ENCODE peak calls at places on chromosomes 4 and X, in four cellular contexts. U is NCI-H187 treated with DMSO at 0.1 percent for 48 hours; A is COR-L47; O is CD4-positive, alpha-beta T cell. E is an unnamed sample.

GRCh38 chr4:106246441-106246840 is 69.6 kb downstream of the TBCK start:
- DNase-seq in U (no peak), A (no peak), O (no peak), E (no peak)

GRCh38 chrX:313546-313945 is 5.0 kb downstream of the GTPBP6 start:
- DNase-seq in U (no peak), A (no peak), O (no peak), E (no peak)

GRCh38 chrX:117969782-117970181 is 146.8 kb downstream of the KLHL13 start:
- DNase-seq in U (no peak), A (no peak), O (no peak), E (peak)

GRCh38 chr4:187184513-187184912 is 460.9 kb upstream of the FAT1 start:
- DNase-seq in U (no peak), A (peak), O (no peak), E (peak)

GRCh38 chr4:3368841-3369760 is 72.7 kb upstream of the HGFAC start:
- DNase-seq in U (no peak), A (peak), O (no peak), E (peak)

GRCh38 chr4:94349193-94349592 is 6.6 kb upstream of the HPGDS start:
- DNase-seq in U (no peak), A (no peak), O (no peak), E (no peak)

GRCh38 chr4:125003840-125004239 is 291.3 kb upstream of the ANKRD50 start:
- DNase-seq in U (no peak), A (no peak), O (no peak), E (no peak)

GRCh38 chr4:95268819-95269565 is 279.8 kb downstream of the UNC5C start:
- DNase-seq in U (no peak), A (peak), O (no peak), E (peak)

GRCh38 chr4:156475322-156475721 is 496.3 kb downstream of the PDGFC start:
- DNase-seq in U (no peak), A (peak), O (no peak), E (peak)

GRCh38 chr4:1081689-1082040 is 31.7 kb downstream of the RNF212 start:
- DNase-seq in U (no peak), A (no peak), O (no peak), E (no peak)